ENCODE peak calls at places on chromosome 6, in ten cellular contexts. One of them, this sample, is unnamed.

GRCh38 chr6:136961848-136962247 is 39.7 kb downstream of the SLC35D3 start:
- DNase-seq in RWPE1: no peak
- DNase-seq in stimulated activated CD4-positive, alpha-beta T cell treated with anti-CD3 and anti-CD28 coated beads, Interleukin-4, amount 100 ng/mL, for 1 hour: no peak
- DNase-seq in AG09319: no peak
- DNase-seq in NCI-H460: no peak
- DNase-seq in cardiac muscle cell: no peak
- DNase-seq in NCI-H187: no peak
- DNase-seq in occipital lobe: no peak
- DNase-seq in stimulated activated CD8-positive, alpha-beta memory T cell treated with anti-CD3 and anti-CD28 coated beads, Interleukin-4, amount 100 ng/mL, for 24 hours: no peak
- DNase-seq in HT-29: no peak
- DNase-seq in this sample: no peak

GRCh38 chr6:100257661-100258395 is 206.9 kb downstream of the SIM1 start:
- DNase-seq in HT-29: peak; percentile 41
- DNase-seq in occipital lobe: no peak
- DNase-seq in stimulated activated CD8-positive, alpha-beta memory T cell treated with anti-CD3 and anti-CD28 coated beads, Interleukin-4, amount 100 ng/mL, for 24 hours: no peak
- DNase-seq in NCI-H187: no peak
- DNase-seq in cardiac muscle cell: no peak
- DNase-seq in RWPE1: no peak
- DNase-seq in AG09319: no peak
- DNase-seq in stimulated activated CD4-positive, alpha-beta T cell treated with anti-CD3 and anti-CD28 coated beads, Interleukin-4, amount 100 ng/mL, for 1 hour: no peak
- DNase-seq in NCI-H460: peak; percentile 19
- DNase-seq in this sample: no peak

GRCh38 chr6:34205466-34205865 is 31.2 kb upstream of the HMGA1 start:
- DNase-seq in NCI-H187: no peak
- DNase-seq in stimulated activated CD8-positive, alpha-beta memory T cell treated with anti-CD3 and anti-CD28 coated beads, Interleukin-4, amount 100 ng/mL, for 24 hours: no peak
- DNase-seq in occipital lobe: no peak
- DNase-seq in HT-29: no peak
- DNase-seq in RWPE1: peak; percentile 26
- DNase-seq in AG09319: no peak
- DNase-seq in stimulated activated CD4-positive, alpha-beta T cell treated with anti-CD3 and anti-CD28 coated beads, Interleukin-4, amount 100 ng/mL, for 1 hour: no peak
- DNase-seq in cardiac muscle cell: no peak
- DNase-seq in NCI-H460: no peak
- DNase-seq in this sample: no peak

GRCh38 chr6:4289770-4290320 is 154.5 kb upstream of the ECI2 start:
- DNase-seq in RWPE1: no peak
- DNase-seq in cardiac muscle cell: no peak
- DNase-seq in NCI-H460: no peak
- DNase-seq in AG09319: no peak
- DNase-seq in stimulated activated CD8-positive, alpha-beta memory T cell treated with anti-CD3 and anti-CD28 coated beads, Interleukin-4, amount 100 ng/mL, for 24 hours: no peak
- DNase-seq in NCI-H187: no peak
- DNase-seq in occipital lobe: no peak
- DNase-seq in HT-29: no peak
- DNase-seq in stimulated activated CD4-positive, alpha-beta T cell treated with anti-CD3 and anti-CD28 coated beads, Interleukin-4, amount 100 ng/mL, for 1 hour: no peak
- DNase-seq in this sample: no peak

GRCh38 chr6:32244270-32244669 is 20.4 kb upstream of the NOTCH4 start:
- DNase-seq in NCI-H460: no peak
- DNase-seq in RWPE1: no peak
- DNase-seq in NCI-H187: no peak
- DNase-seq in stimulated activated CD4-positive, alpha-beta T cell treated with anti-CD3 and anti-CD28 coated beads, Interleukin-4, amount 100 ng/mL, for 1 hour: no peak
- DNase-seq in HT-29: no peak
- DNase-seq in AG09319: no peak
- DNase-seq in occipital lobe: no peak
- DNase-seq in cardiac muscle cell: no peak
- DNase-seq in stimulated activated CD8-positive, alpha-beta memory T cell treated with anti-CD3 and anti-CD28 coated beads, Interleukin-4, amount 100 ng/mL, for 24 hours: no peak
- DNase-seq in this sample: no peak

GRCh38 chr6:71524201-71524600 is 235.6 kb downstream of the OGFRL1 start:
- DNase-seq in HT-29: no peak
- DNase-seq in NCI-H187: no peak
- DNase-seq in RWPE1: no peak
- DNase-seq in AG09319: no peak
- DNase-seq in cardiac muscle cell: no peak
- DNase-seq in occipital lobe: no peak
- DNase-seq in NCI-H460: no peak
- DNase-seq in stimulated activated CD8-positive, alpha-beta memory T cell treated with anti-CD3 and anti-CD28 coated beads, Interleukin-4, amount 100 ng/mL, for 24 hours: no peak
- DNase-seq in stimulated activated CD4-positive, alpha-beta T cell treated with anti-CD3 and anti-CD28 coated beads, Interleukin-4, amount 100 ng/mL, for 1 hour: no peak
- DNase-seq in this sample: no peak

GRCh38 chr6:159862103-159862502 is 28.7 kb upstream of the MAS1 start:
- DNase-seq in HT-29: no peak
- DNase-seq in stimulated activated CD8-positive, alpha-beta memory T cell treated with anti-CD3 and anti-CD28 coated beads, Interleukin-4, amount 100 ng/mL, for 24 hours: no peak
- DNase-seq in stimulated activated CD4-positive, alpha-beta T cell treated with anti-CD3 and anti-CD28 coated beads, Interleukin-4, amount 100 ng/mL, for 1 hour: no peak
- DNase-seq in cardiac muscle cell: no peak
- DNase-seq in RWPE1: no peak
- DNase-seq in NCI-H460: no peak
- DNase-seq in occipital lobe: no peak
- DNase-seq in NCI-H187: no peak
- DNase-seq in AG09319: no peak
- DNase-seq in this sample: no peak

GRCh38 chr6:150767161-150767560 is 98.3 kb upstream of the MTHFD1L start:
- DNase-seq in RWPE1: no peak
- DNase-seq in NCI-H187: no peak
- DNase-seq in occipital lobe: no peak
- DNase-seq in AG09319: no peak
- DNase-seq in HT-29: no peak
- DNase-seq in stimulated activated CD4-positive, alpha-beta T cell treated with anti-CD3 and anti-CD28 coated beads, Interleukin-4, amount 100 ng/mL, for 1 hour: no peak
- DNase-seq in stimulated activated CD8-positive, alpha-beta memory T cell treated with anti-CD3 and anti-CD28 coated beads, Interleukin-4, amount 100 ng/mL, for 24 hours: no peak
- DNase-seq in NCI-H460: no peak
- DNase-seq in cardiac muscle cell: no peak
- DNase-seq in this sample: no peak

GRCh38 chr6:139666284-139666683 is 291.8 kb upstream of the CITED2 start:
- DNase-seq in NCI-H187: no peak
- DNase-seq in HT-29: no peak
- DNase-seq in cardiac muscle cell: no peak
- DNase-seq in NCI-H460: no peak
- DNase-seq in stimulated activated CD4-positive, alpha-beta T cell treated with anti-CD3 and anti-CD28 coated beads, Interleukin-4, amount 100 ng/mL, for 1 hour: no peak
- DNase-seq in AG09319: no peak
- DNase-seq in stimulated activated CD8-positive, alpha-beta memory T cell treated with anti-CD3 and anti-CD28 coated beads, Interleukin-4, amount 100 ng/mL, for 24 hours: no peak
- DNase-seq in occipital lobe: no peak
- DNase-seq in RWPE1: no peak
- DNase-seq in this sample: no peak

GRCh38 chr6:27687154-27688013 is 214.5 kb upstream of the ZNF184 start:
- DNase-seq in occipital lobe: peak; percentile 63
- DNase-seq in NCI-H187: peak; percentile 23
- DNase-seq in stimulated activated CD8-positive, alpha-beta memory T cell treated with anti-CD3 and anti-CD28 coated beads, Interleukin-4, amount 100 ng/mL, for 24 hours: peak; percentile 65
- DNase-seq in HT-29: peak; percentile 89
- DNase-seq in stimulated activated CD4-positive, alpha-beta T cell treated with anti-CD3 and anti-CD28 coated beads, Interleukin-4, amount 100 ng/mL, for 1 hour: peak; percentile 79
- DNase-seq in AG09319: no peak
- DNase-seq in NCI-H460: peak; percentile 84
- DNase-seq in cardiac muscle cell: peak; percentile 89
- DNase-seq in RWPE1: no peak
- DNase-seq in this sample: peak; percentile 86